ENCODE peak calls at places on chromosome 22, in six cellular contexts. T, V, H, D, X and Y are unnamed samples.

GRCh38 chr22:37121887-37122591 is 12.5 kb upstream of the TMPRSS6 start:
- DNase-seq in T (no peak), V (peak), H (no peak), D (peak), X (peak), Y (no peak)

GRCh38 chr22:27990879-27991278 is 71.8 kb upstream of the PITPNB start:
- DNase-seq in T (peak), V (no peak), H (peak), D (peak), X (peak), Y (peak)

GRCh38 chr22:16932577-16932976 is 75.4 kb downstream of the GAB4 start:
- DNase-seq in T (no peak), V (no peak), H (no peak), D (no peak), X (peak), Y (no peak)

GRCh38 chr22:24087071-24087795 is 76.1 kb downstream of the CABIN1 start:
- DNase-seq in T (no peak), V (no peak), H (no peak), D (no peak), X (no peak), Y (no peak)

GRCh38 chr22:43179151-43179910 is 7.6 kb downstream of the TTLL12 start:
- DNase-seq in T (no peak), V (no peak), H (no peak), D (no peak), X (no peak), Y (no peak)

GRCh38 chr22:19126874-19127273 is 4.2 kb upstream of the TSSK2 start:
- DNase-seq in T (peak), V (no peak), H (no peak), D (no peak), X (no peak), Y (no peak)

GRCh38 chr22:48960576-48960975 is 867.1 kb downstream of the BRD1 start:
- DNase-seq in T (no peak), V (no peak), H (no peak), D (no peak), X (no peak), Y (no peak)

GRCh38 chr22:40463727-40464126 is 93.3 kb downstream of the SGSM3 start:
- DNase-seq in T (no peak), V (peak), H (no peak), D (no peak), X (no peak), Y (no peak)

GRCh38 chr22:36740716-36741115 is 35.2 kb downstream of the IFT27 start:
- DNase-seq in T (no peak), V (no peak), H (no peak), D (no peak), X (no peak), Y (no peak)

GRCh38 chr22:47147572-47147971 is 385.1 kb downstream of the TBC1D22A start:
- DNase-seq in T (no peak), V (no peak), H (no peak), D (no peak), X (no peak), Y (no peak)

GRCh38 chr22:44165286-44165874 is 15.3 kb upstream of the PARVG start:
- DNase-seq in T (peak), V (no peak), H (no peak), D (no peak), X (no peak), Y (no peak)

GRCh38 chr22:32534252-32535215 is 59.9 kb downstream of the FBXO7 start:
- DNase-seq in T (peak), V (no peak), H (no peak), D (peak), X (no peak), Y (no peak)

GRCh38 chr22:49587421-49587820 is 240.3 kb downstream of the BRD1 start:
- DNase-seq in T (no peak), V (no peak), H (no peak), D (no peak), X (no peak), Y (no peak)

GRCh38 chr22:44585559-44586121 is 87.6 kb upstream of the RTL6 start:
- DNase-seq in T (peak), V (no peak), H (no peak), D (no peak), X (no peak), Y (no peak)

GRCh38 chr22:48698618-48699017 is 1129.1 kb downstream of the BRD1 start:
- DNase-seq in T (peak), V (no peak), H (no peak), D (no peak), X (no peak), Y (no peak)

GRCh38 chr22:40183029-40183581 is 5.4 kb downstream of the TNRC6B start:
- DNase-seq in T (no peak), V (peak), H (no peak), D (no peak), X (no peak), Y (no peak)

GRCh38 chr22:36641902-36642640 is 61.5 kb downstream of the CACNG2 start:
- DNase-seq in T (no peak), V (no peak), H (no peak), D (no peak), X (peak), Y (no peak)

GRCh38 chr22:25104367-25104766 is 95.3 kb upstream of the CRYBB3 start:
- DNase-seq in T (no peak), V (no peak), H (no peak), D (no peak), X (no peak), Y (no peak)

GRCh38 chr22:27242474-27242873 is 559.1 kb downstream of the MN1 start:
- DNase-seq in T (no peak), V (no peak), H (no peak), D (no peak), X (no peak), Y (no peak)

GRCh38 chr22:23534851-23535717 is 45.0 kb downstream of the IGLL1 start:
- DNase-seq in T (peak), V (no peak), H (no peak), D (no peak), X (no peak), Y (no peak)

GRCh38 chr22:35140879-35141745 is 75.2 kb downstream of the ISX start:
- DNase-seq in T (no peak), V (no peak), H (no peak), D (peak), X (no peak), Y (no peak)
- H3K27ac ChIP-seq in T (no peak), V (no peak), H (no peak), D (no peak), X (no peak), Y (no peak)

DNA sequence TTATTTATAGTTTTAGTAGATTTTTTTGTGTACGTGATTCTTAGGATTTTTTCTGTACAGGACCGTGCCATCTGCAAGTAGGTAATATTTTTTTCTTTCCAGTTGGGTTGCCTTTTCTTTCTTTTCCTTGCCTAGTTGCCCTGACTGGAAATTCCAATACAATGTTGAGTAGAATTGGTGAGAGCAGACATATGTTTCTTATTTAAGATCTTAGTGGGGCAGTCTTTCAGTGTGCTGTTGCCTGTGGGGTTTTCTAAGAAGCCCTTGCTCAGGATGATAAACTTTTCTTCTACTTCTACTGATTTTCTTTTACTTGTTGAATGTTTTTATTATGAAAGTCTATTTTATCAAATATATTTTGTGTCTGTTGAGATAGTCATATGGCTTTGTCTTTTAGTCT is 33.0 kb downstream of the ATXN10 start:
- DNase-seq in T (no peak), V (no peak), H (no peak), D (no peak), X (no peak), Y (no peak)
- H3K27ac ChIP-seq in T (no peak), V (no peak), H (no peak), D (no peak), X (peak), Y (no peak)

GRCh38 chr22:29306830-29307657 is 594 bp downstream of the GAS2L1 start:
- DNase-seq in T (peak), V (no peak), H (peak), D (peak), X (peak), Y (peak)

GRCh38 chr22:29307658-29308147 is 1.3 kb downstream of the GAS2L1 start:
- DNase-seq in T (no peak), V (no peak), H (no peak), D (no peak), X (no peak), Y (no peak)

GRCh38 chr22:29306175-29306829 is at the start of gene GAS2L1:
- DNase-seq in T (peak), V (peak), H (peak), D (peak), X (peak), Y (peak)

GRCh38 chr22:29308148-29308790 is 1.8 kb downstream of the GAS2L1 start:
- DNase-seq in T (peak), V (no peak), H (no peak), D (no peak), X (no peak), Y (no peak)

GRCh38 chr22:29305836-29306174 is 645 bp upstream of the GAS2L1 start:
- DNase-seq in T (no peak), V (no peak), H (no peak), D (no peak), X (no peak), Y (no peak)
- H3K27ac ChIP-seq in T (peak), V (no peak), H (no peak), D (no peak), X (peak), Y (no peak)

DNA sequence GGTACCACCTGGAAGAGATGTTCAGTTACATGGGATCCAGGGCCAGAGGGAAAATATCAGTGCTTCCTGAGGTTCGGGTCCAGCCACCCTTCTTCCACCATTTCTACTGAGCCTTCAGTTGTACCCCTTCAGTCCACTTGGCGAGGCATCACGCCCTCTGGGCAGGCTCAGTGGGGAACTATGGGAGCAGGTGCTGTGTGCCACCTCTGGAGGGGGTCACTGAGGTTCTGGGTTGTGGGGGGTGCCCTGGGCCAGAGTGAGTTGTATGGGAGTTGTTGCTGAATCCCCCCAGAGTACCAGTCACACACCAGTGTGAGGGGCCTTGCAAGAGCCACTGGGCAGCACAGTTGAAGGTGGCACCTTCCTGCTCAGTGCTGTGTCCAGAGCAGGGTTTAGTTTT is 2.7 kb upstream of the SREBF2 start:
- DNase-seq in T (no peak), V (no peak), H (no peak), D (no peak), X (no peak), Y (no peak)
- H3K27ac ChIP-seq in T (no peak), V (no peak), H (no peak), D (no peak), X (peak), Y (no peak)

GRCh38 chr22:34858026-34858425 is 207.9 kb upstream of the ISX start:
- DNase-seq in T (no peak), V (no peak), H (no peak), D (no peak), X (no peak), Y (no peak)
- H3K27ac ChIP-seq in T (no peak), V (no peak), H (no peak), D (no peak), X (no peak), Y (no peak)